ENCODE peak calls at places on chromosome 5, in four cellular contexts. One of them, this sample, is unnamed.

GRCh38 chr5:67206381-67207328 is 10.1 kb upstream of the CD180 start:
- DNase-seq in RPMI7951: peak; percentile 97
- DNase-seq in activated naive CD8-positive, alpha-beta T cell treated with anti-CD3 and anti-CD28 coated beads for 36 hours: peak; percentile 85
- DNase-seq in iris pigment epithelial cell: peak; percentile 82
- DNase-seq in this sample: peak; percentile 46

GRCh38 chr5:119078071-119078846 is 7.4 kb downstream of the DMXL1 start:
- DNase-seq in activated naive CD8-positive, alpha-beta T cell treated with anti-CD3 and anti-CD28 coated beads for 36 hours: no peak
- DNase-seq in iris pigment epithelial cell: no peak
- DNase-seq in RPMI7951: no peak
- DNase-seq in this sample: no peak

GRCh38 chr5:125798311-125798710 is 624.9 kb upstream of the GRAMD2B start:
- DNase-seq in iris pigment epithelial cell: peak; percentile 31
- DNase-seq in activated naive CD8-positive, alpha-beta T cell treated with anti-CD3 and anti-CD28 coated beads for 36 hours: no peak
- DNase-seq in RPMI7951: peak; percentile 36
- DNase-seq in this sample: peak; percentile 62

GRCh38 chr5:157571357-157571827 is 4.2 kb downstream of the ADAM19 start:
- DNase-seq in activated naive CD8-positive, alpha-beta T cell treated with anti-CD3 and anti-CD28 coated beads for 36 hours: no peak
- DNase-seq in iris pigment epithelial cell: peak; percentile 85
- DNase-seq in RPMI7951: peak; percentile 71
- DNase-seq in this sample: peak; percentile 84

GRCh38 chr5:109740329-109740728 is 50.6 kb downstream of the MAN2A1 start:
- DNase-seq in iris pigment epithelial cell: peak; percentile 62
- DNase-seq in activated naive CD8-positive, alpha-beta T cell treated with anti-CD3 and anti-CD28 coated beads for 36 hours: no peak
- DNase-seq in RPMI7951: peak; percentile 37
- DNase-seq in this sample: peak; percentile 61

GRCh38 chr5:142845402-142845901 is 75.3 kb downstream of the ARHGAP26 start:
- DNase-seq in activated naive CD8-positive, alpha-beta T cell treated with anti-CD3 and anti-CD28 coated beads for 36 hours: no peak
- DNase-seq in iris pigment epithelial cell: no peak
- DNase-seq in RPMI7951: no peak
- DNase-seq in this sample: no peak

GRCh38 chr5:179327026-179327735 is 18.1 kb downstream of the ADAMTS2 start:
- DNase-seq in activated naive CD8-positive, alpha-beta T cell treated with anti-CD3 and anti-CD28 coated beads for 36 hours: no peak
- DNase-seq in iris pigment epithelial cell: no peak
- DNase-seq in RPMI7951: no peak
- DNase-seq in this sample: no peak

GRCh38 chr5:98586581-98586980 is 186.9 kb upstream of the RGMB start:
- DNase-seq in RPMI7951: no peak
- DNase-seq in activated naive CD8-positive, alpha-beta T cell treated with anti-CD3 and anti-CD28 coated beads for 36 hours: no peak
- DNase-seq in iris pigment epithelial cell: no peak
- DNase-seq in this sample: no peak

GRCh38 chr5:51465165-51465564 is 81.9 kb downstream of the ISL1 start:
- DNase-seq in activated naive CD8-positive, alpha-beta T cell treated with anti-CD3 and anti-CD28 coated beads for 36 hours: no peak
- DNase-seq in iris pigment epithelial cell: no peak
- DNase-seq in RPMI7951: peak; percentile 2
- DNase-seq in this sample: peak; percentile 26

GRCh38 chr5:180216646-180217171 is 7.7 kb upstream of the RASGEF1C start:
- DNase-seq in RPMI7951: no peak
- DNase-seq in activated naive CD8-positive, alpha-beta T cell treated with anti-CD3 and anti-CD28 coated beads for 36 hours: no peak
- DNase-seq in iris pigment epithelial cell: no peak
- DNase-seq in this sample: no peak

GRCh38 chr5:100600289-100600994 is 65.3 kb downstream of the FAM174A start:
- DNase-seq in iris pigment epithelial cell: no peak
- DNase-seq in RPMI7951: no peak
- DNase-seq in activated naive CD8-positive, alpha-beta T cell treated with anti-CD3 and anti-CD28 coated beads for 36 hours: no peak
- DNase-seq in this sample: no peak

GRCh38 chr5:124704594-124705284 is 41.7 kb downstream of the ZNF608 start:
- DNase-seq in iris pigment epithelial cell: no peak
- DNase-seq in RPMI7951: no peak
- DNase-seq in activated naive CD8-positive, alpha-beta T cell treated with anti-CD3 and anti-CD28 coated beads for 36 hours: no peak
- DNase-seq in this sample: no peak

GRCh38 chr5:76608833-76609232 is 14.4 kb downstream of the F2RL2 start:
- DNase-seq in iris pigment epithelial cell: peak; percentile 89
- DNase-seq in activated naive CD8-positive, alpha-beta T cell treated with anti-CD3 and anti-CD28 coated beads for 36 hours: no peak
- DNase-seq in RPMI7951: no peak
- DNase-seq in this sample: peak; percentile 56

GRCh38 chr5:151917931-151918330 is 6.7 kb downstream of the GLRA1 start:
- DNase-seq in activated naive CD8-positive, alpha-beta T cell treated with anti-CD3 and anti-CD28 coated beads for 36 hours: no peak
- DNase-seq in iris pigment epithelial cell: no peak
- DNase-seq in RPMI7951: no peak
- DNase-seq in this sample: no peak

GRCh38 chr5:36491860-36492259 is 114.5 kb upstream of the SLC1A3 start:
- DNase-seq in activated naive CD8-positive, alpha-beta T cell treated with anti-CD3 and anti-CD28 coated beads for 36 hours: no peak
- DNase-seq in iris pigment epithelial cell: no peak
- DNase-seq in RPMI7951: no peak
- DNase-seq in this sample: no peak

GRCh38 chr5:162503796-162504195 is 436.2 kb downstream of the GABRG2 start:
- DNase-seq in RPMI7951: peak; percentile 22
- DNase-seq in iris pigment epithelial cell: no peak
- DNase-seq in activated naive CD8-positive, alpha-beta T cell treated with anti-CD3 and anti-CD28 coated beads for 36 hours: no peak
- DNase-seq in this sample: no peak

GRCh38 chr5:116300016-116300601 is 215.3 kb downstream of the COMMD10 start:
- DNase-seq in activated naive CD8-positive, alpha-beta T cell treated with anti-CD3 and anti-CD28 coated beads for 36 hours: no peak
- DNase-seq in iris pigment epithelial cell: no peak
- DNase-seq in RPMI7951: no peak
- DNase-seq in this sample: no peak

GRCh38 chr5:173823721-173824567 is 64.2 kb upstream of the CPEB4 start:
- DNase-seq in activated naive CD8-positive, alpha-beta T cell treated with anti-CD3 and anti-CD28 coated beads for 36 hours: no peak
- DNase-seq in iris pigment epithelial cell: peak; percentile 95
- DNase-seq in RPMI7951: peak; percentile 76
- DNase-seq in this sample: peak; percentile 79

This sample was measured in astrocyte of the spinal cord.